ENCODE peak calls at places on chromosomes 3 and 15, in six cellular contexts. X is upper lobe of left lung, S is A549, G is HepG2, J is K562, O is GM12878. R is an unnamed sample.

GRCh38 chr3:134803051-134803505 is 8.0 kb downstream of the EPHB1 start:
- ATAC-seq in X (no peak), G (no peak), J (no peak), O (peak), S (no peak), R (no peak)

GRCh38 chr3:33115024-33115768 is 1.4 kb downstream of the CRTAP start:
- ATAC-seq in G (no peak), O (peak), X (peak), S (peak), J (peak), R (peak)

GRCh38 chr3:39019299-39019698 is 32.4 kb downstream of the SCN11A start:
- ATAC-seq in J (no peak), O (peak), S (no peak), G (peak), X (no peak), R (no peak)

GRCh38 chr15:92021765-92022164 is 168.3 kb downstream of the SLCO3A1 start:
- ATAC-seq in S (no peak), O (peak), X (no peak), G (no peak), J (no peak), R (no peak)

GRCh38 chr15:91593081-91593480 is 260.4 kb upstream of the SLCO3A1 start:
- ATAC-seq in O (no peak), G (no peak), X (no peak), S (no peak), J (no peak), R (no peak)

GRCh38 chr15:53080484-53080883 is 290.3 kb upstream of the ONECUT1 start:
- ATAC-seq in J (no peak), G (no peak), O (no peak), X (no peak), S (peak), R (no peak)

GRCh38 chr3:97495896-97496295 is 268.7 kb upstream of the ARL6 start:
- ATAC-seq in J (no peak), O (no peak), G (no peak), S (no peak), X (no peak), R (no peak)

GRCh38 chr3:12194209-12194608 is 35.5 kb upstream of the TIMP4 start:
- ATAC-seq in G (no peak), J (no peak), O (peak), S (peak), X (peak), R (no peak)

GRCh38 chr3:144429719-144430121 is 458.1 kb downstream of the DIPK2A start:
- ATAC-seq in S (no peak), X (no peak), J (no peak), G (no peak), O (peak), R (no peak)

GRCh38 chr3:53342353-53342752 is 5.0 kb downstream of the DCP1A start:
- ATAC-seq in O (no peak), J (no peak), G (no peak), X (no peak), S (no peak), R (no peak)

GRCh38 chr15:98686983-98687382 is 38.6 kb downstream of the IGF1R start:
- ATAC-seq in G (peak), S (no peak), J (no peak), X (no peak), O (no peak), R (no peak)

GRCh38 chr3:82311901-82312300 is 550.5 kb upstream of the GBE1 start:
- ATAC-seq in S (no peak), X (no peak), G (no peak), O (no peak), J (no peak), R (no peak)

GRCh38 chr15:67547836-67548531 is 5.5 kb downstream of the MAP2K5 start:
- ATAC-seq in J (no peak), S (no peak), X (peak), O (no peak), G (no peak), R (no peak)

GRCh38 chr15:58393196-58393790 is 38.5 kb upstream of the LIPC start:
- ATAC-seq in J (peak), X (no peak), S (no peak), O (no peak), G (no peak), R (no peak)

GRCh38 chr15:83653639-83654378 is at the start of gene ADAMTSL3:
- ATAC-seq in X (peak), J (no peak), G (peak), S (peak), O (no peak), R (peak)

GRCh38 chr3:20077054-20077453 is 36.8 kb downstream of the KAT2B start:
- ATAC-seq in O (no peak), S (no peak), G (no peak), J (peak), X (no peak), R (no peak)

GRCh38 chr3:124281453-124282316 is 289.8 kb upstream of the ROPN1 start:
- ATAC-seq in G (peak), J (peak), X (peak), S (peak), O (peak), R (peak)

GRCh38 chr3:174423936-174424335 is 435.2 kb upstream of the NAALADL2 start:
- ATAC-seq in J (no peak), G (no peak), S (no peak), X (no peak), O (no peak), R (no peak)

GRCh38 chr3:189232790-189233189 is 61.0 kb downstream of the TPRG1 start:
- ATAC-seq in S (no peak), G (no peak), J (no peak), O (no peak), X (peak), R (no peak)

DNA sequence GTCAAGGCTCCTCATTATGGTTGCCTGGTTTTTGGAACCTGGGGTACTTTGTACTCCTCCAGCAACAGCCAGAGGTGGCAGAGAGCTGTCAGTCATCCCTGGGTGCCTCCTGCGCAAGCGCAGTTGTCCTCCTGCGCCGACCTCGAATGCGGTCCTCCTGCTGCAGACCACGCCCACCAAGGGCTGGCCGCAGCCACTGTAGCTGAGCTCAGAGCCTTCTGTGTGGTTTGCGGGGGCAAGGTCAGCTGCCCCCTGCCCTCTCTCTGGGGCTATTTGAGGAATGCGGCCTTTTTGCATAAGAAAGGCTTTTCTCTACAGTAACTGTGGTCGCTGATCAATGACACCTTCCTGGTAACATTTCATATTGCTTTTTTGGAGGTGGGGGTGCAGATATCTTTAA is 131.3 kb upstream of the SNRPN start:
- ATAC-seq in O (no peak), X (no peak), S (no peak), G (no peak), J (no peak), R (no peak)
- H3K4me3 ChIP-seq in O (no peak), X (no peak), S (no peak), G (no peak), J (no peak), R (no peak)

DNA sequence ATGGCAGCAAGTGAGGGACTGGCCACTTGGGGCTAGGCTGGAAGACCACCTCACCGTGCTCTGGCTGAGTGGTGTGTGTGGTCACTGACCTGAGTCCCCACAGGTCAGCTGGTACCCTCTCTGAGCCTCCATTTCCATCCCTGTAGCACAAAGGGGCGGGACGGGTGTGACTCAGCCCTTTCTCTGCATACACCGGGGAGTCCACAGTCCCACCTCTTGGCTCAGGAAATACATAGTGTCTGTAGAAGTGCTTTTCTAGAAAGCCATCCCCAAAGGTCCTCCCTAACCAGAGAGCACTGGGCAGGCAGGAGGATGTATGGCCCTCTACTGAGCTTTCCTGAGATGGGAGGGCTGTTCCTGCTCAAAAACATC is 27.2 kb downstream of the WNT7A start:
- ATAC-seq in S (no peak), O (no peak), X (no peak), J (peak), G (peak), R (no peak)
- TF ChIP-seq EP300 in S (no peak), O (no peak), X (no peak), J (no peak), G (no peak), R (no peak)

GRCh38 chr3:58179235-58180098 is 31.3 kb downstream of the DNASE1L3 start:
- ATAC-seq in J (no peak), X (no peak), O (no peak), S (peak), G (peak), R (no peak)

GRCh38 chr3:58180099-58180880 is 30.5 kb downstream of the DNASE1L3 start:
- ATAC-seq in O (no peak), S (peak), J (no peak), G (peak), X (no peak), R (no peak)

GRCh38 chr3:58176827-58177489 is 33.8 kb downstream of the DNASE1L3 start:
- ATAC-seq in G (no peak), O (no peak), X (no peak), J (no peak), S (peak), R (no peak)

GRCh38 chr3:58177747-58178527 is 32.8 kb downstream of the DNASE1L3 start:
- ATAC-seq in J (peak), X (peak), G (peak), S (peak), O (peak), R (peak)

GRCh38 chr3:58178528-58179234 is 32.1 kb downstream of the DNASE1L3 start:
- ATAC-seq in X (no peak), S (no peak), G (no peak), J (no peak), O (peak), R (no peak)
- H3K4me3 ChIP-seq in X (no peak), S (no peak), G (no peak), J (no peak), O (no peak), R (no peak)

GRCh38 chr15:74873036-74873755 is at the start of gene SCAMP2:
- ATAC-seq in O (peak), J (peak), G (peak), S (peak), X (peak), R (peak)
- TF ChIP-seq EP300 in O (no peak), J (no peak), G (no peak), S (no peak), X (no peak), R (no peak)

DNA sequence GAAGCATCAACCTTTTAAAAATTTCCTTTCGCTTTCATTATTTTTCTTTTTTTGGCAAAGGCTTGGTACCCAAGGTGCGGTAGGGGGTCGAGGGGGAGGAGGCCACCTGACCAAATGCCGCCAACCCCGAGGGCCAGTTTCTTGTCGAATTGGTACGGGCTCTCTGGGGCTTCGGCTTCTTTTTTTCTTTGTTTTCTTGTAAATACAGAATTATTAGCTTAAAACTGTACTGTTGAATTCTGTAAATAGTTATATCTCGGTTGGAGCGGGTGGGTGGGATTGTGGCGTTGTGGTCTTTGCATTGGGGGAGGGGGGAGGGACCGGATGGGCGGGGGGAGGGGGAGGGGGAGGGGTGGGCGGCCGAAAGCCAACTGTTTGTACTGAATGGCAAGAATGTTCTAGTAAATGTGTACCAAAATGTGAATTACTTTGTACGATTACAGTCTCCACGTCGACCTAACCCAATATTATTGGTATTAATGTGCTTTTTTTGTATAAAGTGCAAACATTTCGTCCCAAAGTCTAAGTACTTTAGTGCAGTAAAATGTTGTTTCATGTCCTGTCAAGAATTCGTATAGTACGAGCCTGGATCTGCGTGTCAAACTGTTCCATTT is 4.7 kb downstream of the ZIC1 start:
- ATAC-seq in J (no peak), O (no peak), S (no peak), X (no peak), G (no peak), R (no peak)
- H3K4me3 ChIP-seq in J (no peak), O (peak), S (no peak), X (no peak), G (no peak), R (no peak)

DNA sequence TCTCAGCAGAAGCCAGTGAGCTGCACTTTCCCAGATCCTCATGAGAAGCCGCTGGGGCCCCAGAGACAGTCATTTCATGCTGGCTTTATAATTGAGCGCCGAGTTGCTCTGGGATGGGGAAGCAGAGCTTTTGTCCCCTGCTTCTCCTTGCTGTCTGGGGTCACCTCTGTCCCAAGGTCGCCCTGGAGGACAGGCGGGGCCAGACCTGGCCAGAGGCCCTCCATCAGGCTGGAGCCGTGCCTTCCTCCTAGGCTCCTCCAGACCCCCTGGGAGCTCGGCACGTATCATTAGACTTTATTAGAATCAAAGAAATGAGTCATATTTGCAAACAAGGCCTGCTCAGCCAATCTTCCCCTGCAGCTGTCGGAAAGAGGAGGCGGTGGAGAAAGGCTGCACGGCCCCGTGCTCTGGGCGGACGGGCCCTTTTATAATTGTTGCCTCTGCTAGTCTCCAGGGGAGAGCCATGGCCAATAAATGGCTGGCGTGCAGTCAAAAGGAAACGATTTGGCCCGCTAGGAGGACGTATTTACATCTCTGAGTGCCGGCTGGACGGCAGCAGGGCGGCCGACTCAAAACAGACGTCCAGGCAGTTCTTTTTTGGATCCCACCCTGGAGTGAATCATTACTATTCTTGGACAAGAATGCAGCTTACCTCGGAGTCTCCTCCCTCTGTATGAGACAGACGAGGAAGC is 50.4 kb downstream of the SLC6A6 start:
- ATAC-seq in G (no peak), S (peak), O (no peak), X (peak), J (no peak), R (peak)
- TF ChIP-seq EP300 in G (no peak), S (peak), O (no peak), X (no peak), J (no peak), R (no peak)

GRCh38 chr3:108088697-108089096 is 2.1 kb downstream of the CD47 start:
- ATAC-seq in G (no peak), O (peak), J (no peak), S (no peak), X (no peak), R (no peak)

GRCh38 chr3:108090066-108090700 is 648 bp downstream of the CD47 start:
- ATAC-seq in G (peak), S (peak), O (peak), J (peak), X (peak), R (no peak)

GRCh38 chr3:108089544-108089943 is 1.3 kb downstream of the CD47 start:
- ATAC-seq in J (no peak), G (no peak), X (no peak), O (no peak), S (no peak), R (no peak)

GRCh38 chr3:108086653-108087052 is 4.2 kb downstream of the CD47 start:
- ATAC-seq in X (no peak), S (no peak), J (no peak), G (no peak), O (no peak), R (no peak)

DNA sequence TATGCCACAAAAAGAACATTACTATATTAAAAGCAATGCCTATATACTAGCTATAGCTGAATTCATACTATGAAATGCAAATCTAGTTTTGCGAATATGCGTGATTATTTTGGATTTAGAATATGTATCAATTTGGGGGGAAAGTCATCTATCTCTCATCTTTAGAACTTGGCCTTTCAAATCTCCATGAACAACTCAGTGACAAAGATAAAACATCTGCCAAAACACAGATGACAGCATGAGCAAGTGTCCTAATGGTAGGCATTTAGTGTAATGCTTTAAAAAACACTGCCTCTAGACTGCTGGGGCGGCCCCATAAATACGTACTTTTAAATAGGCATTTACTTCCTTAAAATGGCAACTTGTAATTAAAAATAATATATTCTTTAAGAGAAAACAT is 2.7 kb downstream of the CD47 start:
- ATAC-seq in O (peak), G (no peak), J (no peak), X (no peak), S (no peak), R (no peak)
- H3K4me3 ChIP-seq in O (peak), G (no peak), J (no peak), X (no peak), S (no peak), R (no peak)

DNA sequence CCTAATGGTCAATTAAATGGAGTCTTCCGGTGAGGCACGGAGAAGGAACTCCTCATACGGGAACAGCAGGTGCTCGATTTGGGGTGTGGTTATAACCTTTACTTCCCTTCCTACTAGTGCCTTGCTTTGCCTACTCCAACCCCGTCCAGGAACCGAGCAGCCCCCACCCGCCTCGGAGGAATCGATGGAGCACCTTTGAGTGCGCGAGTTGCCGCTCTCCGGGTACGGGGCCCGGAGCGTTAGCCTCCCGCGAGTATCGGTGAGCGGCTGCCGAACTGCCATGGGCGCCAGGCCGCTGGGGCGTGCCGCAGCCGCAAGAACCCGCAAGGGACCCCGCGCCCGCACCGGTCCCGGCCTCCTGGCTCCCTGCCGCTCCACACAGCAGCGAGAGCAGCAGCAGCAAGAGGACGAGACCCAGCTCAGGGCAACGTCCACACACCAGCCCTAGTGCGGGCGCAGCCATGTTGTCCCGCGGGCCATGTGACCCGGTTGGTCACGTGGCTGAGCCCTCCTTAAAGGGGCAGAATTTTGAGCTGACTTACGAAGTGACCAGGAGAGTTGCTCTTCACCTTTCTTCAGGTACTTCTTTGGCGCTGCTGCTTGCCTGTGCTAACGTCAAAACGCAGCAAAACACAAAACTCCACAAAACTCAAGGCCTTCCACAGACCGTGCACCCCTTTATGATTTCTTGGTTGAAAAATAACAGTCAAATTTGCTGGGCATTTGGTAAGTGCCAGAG is at the start of gene SUMF1:
- ATAC-seq in X (peak), J (peak), S (peak), G (peak), O (peak), R (peak)
- TF ChIP-seq EP300 in X (no peak), J (peak), S (no peak), G (no peak), O (no peak), R (no peak)

GRCh38 chr3:149638401-149639092 is 19.3 kb downstream of the WWTR1 start:
- ATAC-seq in X (peak), O (no peak), G (no peak), S (peak), J (no peak), R (peak)
- H3K4me3 ChIP-seq in X (no peak), O (no peak), G (no peak), S (no peak), J (no peak), R (peak)

R was measured in gastroesophageal sphincter.